ENCODE peak calls at places on chromosomes 6 and 20, in four cellular contexts. V is A549, Q is H1, K is HCT116. Y is an unnamed sample.

GRCh38 chr6:43481591-43482242 is 4.3 kb downstream of the TJAP1 start:
- DNase-seq in K (peak; percentile 44), Q (no peak), V (no peak), Y (no peak)

GRCh38 chr6:37433657-37434271 is 743 bp downstream of the CMTR1 start:
- DNase-seq in Q (no peak), V (peak; percentile 9), K (no peak), Y (peak; percentile 12)

GRCh38 chr6:28218312-28219248 is 6.5 kb upstream of the ZSCAN9 start:
- DNase-seq in Q (no peak), K (no peak), V (peak; percentile 59), Y (peak; percentile 61)

GRCh38 chr20:33031531-33031930 is at the start of gene BPIFB6:
- DNase-seq in K (no peak), Q (no peak), V (no peak), Y (no peak)

GRCh38 chr20:42587427-42587826 is 602.3 kb downstream of the PTPRT start:
- DNase-seq in Q (no peak), V (no peak), K (no peak), Y (no peak)

GRCh38 chr6:116205318-116205717 is 48.6 kb downstream of the TSPYL4 start:
- DNase-seq in V (no peak), Q (no peak), K (no peak), Y (no peak)

GRCh38 chr6:33926451-33926850 is 122.6 kb upstream of the MLN start:
- DNase-seq in Q (no peak), K (peak; percentile 52), V (peak; percentile 8), Y (no peak)

GRCh38 chr6:43668151-43669028 is 19.2 kb downstream of the MRPS18A start:
- DNase-seq in Q (peak; percentile 60), V (peak; percentile 63), K (peak; percentile 56), Y (peak; percentile 36)

GRCh38 chr6:148323344-148323743 is 19.3 kb upstream of the SASH1 start:
- DNase-seq in V (no peak), K (no peak), Q (no peak), Y (peak; percentile 86)

GRCh38 chr6:27605401-27606342 is 132.8 kb upstream of the ZNF184 start:
- DNase-seq in Q (peak; percentile 84), K (peak; percentile 85), V (peak; percentile 91), Y (peak; percentile 59)

GRCh38 chr20:10511166-10511506 is 76.0 kb downstream of the SLX4IP start:
- DNase-seq in K (no peak), V (no peak), Q (no peak), Y (no peak)

GRCh38 chr6:75711173-75711572 is 37.9 kb upstream of the MYO6 start:
- DNase-seq in V (no peak), K (no peak), Q (no peak), Y (no peak)

GRCh38 chr20:48523191-48523757 is 304.5 kb downstream of the PREX1 start:
- DNase-seq in K (peak; percentile 10), Q (no peak), V (peak; percentile 52), Y (peak; percentile 59)

GRCh38 chr6:132333639-132334516 is 67.4 kb downstream of the MOXD1 start:
- DNase-seq in K (peak; percentile 68), Q (peak; percentile 10), V (peak; percentile 78), Y (peak; percentile 93)

GRCh38 chr20:44979090-44979621 is 12.8 kb downstream of the STK4 start:
- DNase-seq in V (no peak), K (no peak), Q (no peak), Y (peak; percentile 61)

GRCh38 chr6:26249709-26249958 is 115.4 kb upstream of the BTN3A2 start:
- DNase-seq in Q (no peak), V (no peak), K (no peak), Y (no peak)

GRCh38 chr6:73985891-73986290 is 289.9 kb downstream of the CD109 start:
- DNase-seq in K (peak; percentile 12), Q (peak; percentile 7), V (peak; percentile 24), Y (no peak)

GRCh38 chr20:53622247-53623114 is 28.8 kb upstream of the ZNF217 start:
- DNase-seq in Q (no peak), K (no peak), V (peak; percentile 43), Y (no peak)

GRCh38 chr20:16472045-16472872 is 101.0 kb downstream of the KIF16B start:
- DNase-seq in V (no peak), K (no peak), Q (no peak), Y (peak; percentile 45)

GRCh38 chr20:25251558-25251957 is 3.7 kb downstream of the PYGB start:
- DNase-seq in Q (no peak), V (no peak), K (no peak), Y (no peak)

GRCh38 chr6:29211488-29211887 is 40.8 kb downstream of the OR2J2 start:
- DNase-seq in Q (no peak), V (no peak), K (no peak), Y (no peak)

GRCh38 chr6:142902636-142903053 is 42.3 kb downstream of the HIVEP2 start:
- DNase-seq in Q (no peak), K (peak; percentile 80), V (peak; percentile 65), Y (peak; percentile 99)

GRCh38 chr6:151044465-151045441 is 179.3 kb downstream of the MTHFD1L start:
- DNase-seq in K (peak; percentile 82), Q (no peak), V (peak; percentile 94), Y (peak; percentile 93)

GRCh38 chr6:28330033-28330432 is 5.9 kb downstream of the ZSCAN31 start:
- DNase-seq in Q (no peak), V (no peak), K (no peak), Y (no peak)

GRCh38 chr6:136930528-136930927 is 8.4 kb downstream of the SLC35D3 start:
- DNase-seq in V (no peak), Q (no peak), K (no peak), Y (no peak)

GRCh38 chr6:104312851-104313250 is 546.9 kb downstream of the HACE1 start:
- DNase-seq in Q (no peak), V (no peak), K (no peak), Y (no peak)

GRCh38 chr6:149130093-149130872 is 187.2 kb upstream of the TAB2 start:
- DNase-seq in K (no peak), V (no peak), Q (no peak), Y (peak; percentile 4)

GRCh38 chr6:68760941-68761676 is 126.0 kb downstream of the ADGRB3 start:
- DNase-seq in K (no peak), Q (no peak), V (no peak), Y (no peak)

GRCh38 chr6:101393291-101394251 is at the start of gene GRIK2:
- DNase-seq in Q (no peak), V (no peak), K (no peak), Y (peak; percentile 47)

GRCh38 chr6:41529049-41529448 is 17.1 kb upstream of the FOXP4 start:
- DNase-seq in K (no peak), Q (no peak), V (no peak), Y (no peak)

GRCh38 chr6:128494440-128494839 is 26.0 kb downstream of the PTPRK start:
- DNase-seq in K (no peak), V (no peak), Q (no peak), Y (no peak)

GRCh38 chr6:82786251-82786650 is 279.4 kb downstream of the UBE3D start:
- DNase-seq in V (no peak), Q (no peak), K (no peak), Y (no peak)

GRCh38 chr20:1934162-1934561 is 39.0 kb downstream of the SIRPA start:
- DNase-seq in K (no peak), Q (no peak), V (no peak), Y (peak; percentile 90)

GRCh38 chr20:20677186-20677585 is 35.3 kb downstream of the RALGAPA2 start:
- DNase-seq in K (no peak), V (no peak), Q (no peak), Y (no peak)

GRCh38 chr6:109186012-109186411 is 90.7 kb downstream of the CEP57L1 start:
- DNase-seq in V (no peak), Q (no peak), K (no peak), Y (no peak)

GRCh38 chr6:136338486-136338885 is 48.8 kb upstream of the BCLAF1 start:
- DNase-seq in Q (no peak), K (no peak), V (no peak), Y (no peak)

GRCh38 chr6:25922301-25922700 is 8.2 kb downstream of the SLC17A2 start:
- DNase-seq in Q (no peak), K (no peak), V (no peak), Y (no peak)

GRCh38 chr6:10386260-10386659 is 28.6 kb downstream of the TFAP2A start:
- DNase-seq in K (no peak), V (no peak), Q (no peak), Y (no peak)

GRCh38 chr6:31351734-31352496 is 5.1 kb downstream of the HLA-B start:
- DNase-seq in K (no peak), V (no peak), Q (no peak), Y (no peak)
- TF ChIP-seq CEBPB in K (no peak), V (no peak), Q (no peak), Y (no peak)

DNA sequence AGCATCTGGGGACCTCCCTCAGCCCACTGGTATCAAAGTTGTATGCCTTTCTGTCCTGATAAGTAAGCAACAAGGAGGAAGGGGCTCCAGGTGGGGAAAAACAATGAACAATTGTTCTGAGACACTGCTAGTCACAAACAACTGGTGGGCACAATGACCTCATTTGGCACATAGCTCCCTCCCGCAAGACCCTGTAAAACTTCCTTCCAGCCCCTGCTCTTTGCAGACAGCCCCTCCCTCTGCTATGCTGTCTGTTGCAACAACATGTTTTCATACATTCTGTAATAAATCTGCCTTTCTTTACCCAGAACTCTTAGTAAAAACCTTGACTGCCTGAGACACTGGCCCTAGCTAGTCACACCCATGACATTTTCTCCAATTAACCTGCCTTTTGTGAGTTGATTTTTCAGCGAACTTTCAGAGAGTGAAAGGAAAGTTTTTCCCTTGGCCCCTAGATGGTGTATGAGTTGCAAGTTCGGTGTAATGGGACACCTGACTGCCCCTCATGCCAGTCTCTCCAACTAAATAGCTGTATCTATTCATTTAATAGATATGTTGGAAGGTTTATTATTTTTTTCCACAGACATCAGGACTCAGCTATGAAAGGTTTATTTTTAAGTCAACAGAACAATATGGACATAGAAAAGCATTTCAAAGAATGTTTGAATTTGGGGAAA is 142.3 kb upstream of the SLC22A16 start:
- DNase-seq in Q (no peak), K (peak; percentile 3), V (peak; percentile 29), Y (peak; percentile 28)
- TF ChIP-seq CEBPB in Q (no peak), K (no peak), V (no peak), Y (no peak)

DNA sequence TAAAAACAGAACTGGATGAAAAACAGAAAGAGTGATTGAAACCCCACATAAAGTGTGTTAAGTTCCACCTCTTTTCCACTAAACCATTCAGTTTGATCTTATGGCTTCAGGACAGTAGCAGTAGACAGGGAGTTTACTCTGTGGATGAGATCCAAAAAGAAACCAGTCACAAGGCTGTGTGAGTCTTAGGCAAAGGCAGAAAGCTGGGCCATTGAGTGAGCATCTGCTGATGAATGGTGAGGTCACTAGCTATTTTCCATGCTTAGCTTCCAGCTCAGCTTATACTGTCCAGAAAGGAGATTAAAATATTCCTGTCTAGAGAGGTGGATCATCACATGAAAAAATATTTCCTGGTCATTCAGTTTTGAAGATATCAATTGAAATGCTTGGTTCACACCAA is 1643.9 kb downstream of the HACE1 start:
- DNase-seq in Q (no peak), V (no peak), K (no peak), Y (no peak)
- TF ChIP-seq CEBPB in Q (no peak), V (no peak), K (no peak), Y (no peak)

GRCh38 chr6:139175389-139175788 is 40.5 kb downstream of the HECA start:
- DNase-seq in K (no peak), Q (no peak), V (no peak), Y (no peak)
- TF ChIP-seq CEBPB in K (no peak), Q (no peak), V (no peak), Y (no peak)

GRCh38 chr6:54737247-54737646 is 109.3 kb upstream of the FAM83B start:
- DNase-seq in Q (peak; percentile 17), V (peak; percentile 29), K (no peak), Y (no peak)
- TF ChIP-seq CEBPB in Q (no peak), V (no peak), K (no peak), Y (no peak)